ENCODE peak calls at places on chromosomes 3 and 15, in seven cellular contexts. H is EH; A is stimulated activated CD8-positive, alpha-beta memory T cell treated with anti-CD3 and anti-CD28 coated beads, Interleukin-4, amount 100 ng/mL, for 24 hours; J is posterior vena cava; L is left ventricle myocardium inferior; R is occipital lobe; F is H54. W is an unnamed sample.

GRCh38 chr15:42009474-42009873 is 11.4 kb downstream of the PLA2G4E start:
- DNase-seq in H (no peak), A (no peak), J (no peak), L (no peak), R (no peak), F (no peak), W (no peak)

GRCh38 chr15:52326758-52327157 is 31.2 kb upstream of the MYO5C start:
- DNase-seq in H (peak), A (no peak), J (no peak), L (no peak), R (peak), F (no peak), W (no peak)

GRCh38 chr3:23508464-23508863 is 297.3 kb upstream of the UBE2E1 start:
- DNase-seq in H (no peak), A (no peak), J (no peak), L (no peak), R (no peak), F (no peak), W (no peak)

GRCh38 chr15:69434236-69434635 is 18.4 kb upstream of the RPLP1 start:
- DNase-seq in H (peak), A (no peak), J (no peak), L (no peak), R (no peak), F (no peak), W (no peak)

GRCh38 chr3:195003006-195003892 is 267.7 kb downstream of the XXYLT1 start:
- DNase-seq in H (no peak), A (no peak), J (peak), L (peak), R (no peak), F (no peak), W (no peak)

GRCh38 chr3:177906573-177907229 is 629.5 kb upstream of the KCNMB2 start:
- DNase-seq in H (peak), A (no peak), J (no peak), L (no peak), R (no peak), F (no peak), W (no peak)

GRCh38 chr3:160133757-160134156 is 91.5 kb upstream of the C3orf80 start:
- DNase-seq in H (no peak), A (no peak), J (no peak), L (no peak), R (no peak), F (peak), W (no peak)

GRCh38 chr15:39357478-39358268 is 223.2 kb upstream of the THBS1 start:
- DNase-seq in H (peak), A (no peak), J (no peak), L (no peak), R (no peak), F (no peak), W (no peak)

GRCh38 chr15:69627548-69628158 is 175.0 kb downstream of the RPLP1 start:
- DNase-seq in H (no peak), A (no peak), J (no peak), L (no peak), R (no peak), F (no peak), W (no peak)

GRCh38 chr3:119913021-119913420 is 131.1 kb downstream of the NR1I2 start:
- DNase-seq in H (peak), A (no peak), J (no peak), L (no peak), R (no peak), F (no peak), W (no peak)

GRCh38 chr3:149214702-149215101 is 6.9 kb downstream of the CP start:
- DNase-seq in H (no peak), A (no peak), J (no peak), L (no peak), R (no peak), F (no peak), W (no peak)

GRCh38 chr3:59680916-59681315 is 631.1 kb upstream of the CFAP20DC start:
- DNase-seq in H (no peak), A (no peak), J (no peak), L (no peak), R (no peak), F (no peak), W (no peak)

GRCh38 chr3:46386206-46386605 is 15.5 kb downstream of the CCR5 start:
- DNase-seq in H (peak), A (no peak), J (no peak), L (no peak), R (no peak), F (peak), W (no peak)